ENCODE peak calls at places on chromosomes 11 and 22, in ten cellular contexts. I is upper lobe of right lung; M is uterus; G is CD4-positive, alpha-beta memory T cell; L is neuronal stem cell; V is mesenchymal stem cell; A is body of pancreas; Y is mesendoderm; W is CD4-positive, CD25-positive, alpha-beta regulatory T cell; E is fibroblast of lung. T is an unnamed sample. For H3K4me1, the result is how much of the 10 kb centered on the place peaks cover.

GRCh38 chr22:30697975-30698374 is 3.3 kb downstream of the OSBP2 start:
- DNase-seq in M (no peak), I (peak), G (no peak), A (no peak), V (no peak), E (no peak), Y (no peak), L (no peak), W (no peak), T (no peak)

GRCh38 chr11:45847908-45848316 is 637 bp downstream of the CRY2 start:
- DNase-seq in Y (peak), A (peak), I (peak), M (peak), V (peak), G (peak), L (peak), W (peak), E (peak), T (peak)

GRCh38 chr22:41925783-41926460 is 684 bp downstream of the TNFRSF13C start:
- DNase-seq in M (no peak), E (peak), G (peak), Y (peak), V (peak), W (peak), A (peak), L (no peak), I (peak), T (peak)

GRCh38 chr22:43850529-43850928 is 11.8 kb downstream of the SULT4A1 start:
- DNase-seq in V (no peak), L (no peak), E (no peak), I (peak), A (no peak), Y (no peak), M (no peak), W (no peak), G (no peak), T (no peak)

GRCh38 chr11:61922539-61922938 is 5.2 kb upstream of the RAB3IL1 start:
- DNase-seq in E (peak), L (no peak), V (peak), W (no peak), I (no peak), G (no peak), Y (peak), A (peak), M (peak), T (no peak)

GRCh38 chr11:114111369-114112042 is 52.0 kb downstream of the ZBTB16 start:
- DNase-seq in V (peak), M (no peak), Y (no peak), E (peak), W (no peak), A (no peak), G (no peak), L (no peak), I (no peak), T (no peak)

GRCh38 chr11:28673687-28674431 is 565.7 kb downstream of the METTL15 start:
- DNase-seq in M (no peak), I (no peak), L (no peak), V (no peak), E (no peak), A (no peak), Y (peak), W (no peak), G (no peak), T (no peak)

GRCh38 chr22:36467946-36468345 is 13.5 kb downstream of the TXN2 start:
- DNase-seq in V (peak), L (no peak), Y (no peak), A (no peak), E (peak), W (no peak), G (no peak), I (no peak), M (no peak), T (no peak)

GRCh38 chr22:19043111-19044085 is 78.8 kb downstream of the DGCR2 start:
- DNase-seq in G (no peak), V (no peak), E (no peak), A (no peak), I (peak), Y (no peak), L (no peak), W (no peak), M (no peak), T (no peak)

GRCh38 chr22:33853200-33854097 is 66.8 kb downstream of the LARGE1 start:
- DNase-seq in I (peak), A (peak), G (peak), Y (no peak), E (peak), W (no peak), V (peak), L (no peak), M (peak), T (peak)

GRCh38 chr11:3981084-3981633 is 113.4 kb upstream of the RRM1 start:
- DNase-seq in V (no peak), I (no peak), Y (no peak), L (no peak), M (no peak), A (no peak), G (no peak), W (no peak), E (no peak), T (no peak)

GRCh38 chr22:40116496-40117200 is 61.1 kb upstream of the TNRC6B start:
- DNase-seq in A (no peak), W (no peak), I (no peak), V (no peak), L (no peak), Y (no peak), E (no peak), G (peak), M (no peak), T (no peak)

GRCh38 chr11:2777396-2777795 is 77.6 kb upstream of the KCNQ1OT1 start:
- DNase-seq in W (no peak), V (peak), I (peak), G (no peak), E (no peak), L (no peak), A (peak), M (peak), Y (peak), T (no peak)

GRCh38 chr11:60771879-60772525 is 13.1 kb upstream of the MS4A10 start:
- DNase-seq in M (no peak), L (no peak), I (peak), W (no peak), G (no peak), V (no peak), A (no peak), E (no peak), Y (peak), T (peak)

GRCh38 chr22:49687786-49688515 is 139.7 kb downstream of the BRD1 start:
- DNase-seq in M (no peak), G (no peak), A (no peak), L (no peak), Y (no peak), V (no peak), E (no peak), I (no peak), W (no peak), T (no peak)

GRCh38 chr11:28858076-28858475 is 749.9 kb downstream of the METTL15 start:
- DNase-seq in I (no peak), A (no peak), Y (no peak), M (no peak), W (no peak), G (no peak), V (peak), L (no peak), E (no peak), T (no peak)

GRCh38 chr11:11028017-11028692 is 170.3 kb upstream of the ZBED5 start:
- DNase-seq in G (peak), A (peak), M (peak), I (peak), Y (peak), E (peak), L (peak), W (peak), V (peak), T (peak)

GRCh38 chr22:50678651-50679521 is 6.3 kb downstream of the SHANK3 start:
- DNase-seq in E (no peak), W (no peak), V (no peak), Y (no peak), G (no peak), M (no peak), L (no peak), I (no peak), A (no peak), T (no peak)

GRCh38 chr11:120698918-120699317 is 187.4 kb downstream of the GRIK4 start:
- DNase-seq in A (no peak), M (no peak), I (no peak), G (no peak), W (no peak), L (no peak), E (no peak), Y (no peak), V (no peak), T (no peak)

GRCh38 chr11:121931748-121932352 is 184.2 kb downstream of the BLID start:
- DNase-seq in Y (no peak), W (no peak), E (peak), I (no peak), V (no peak), L (no peak), M (no peak), G (no peak), A (no peak), T (no peak)

GRCh38 chr22:18973264-18974031 is 37.4 kb upstream of the PRODH start:
- DNase-seq in I (no peak), M (no peak), G (no peak), L (no peak), E (no peak), Y (no peak), W (no peak), V (no peak), A (peak), T (no peak)

GRCh38 chr11:70122490-70123198 is 44.5 kb downstream of the ANO1 start:
- DNase-seq in Y (no peak), W (no peak), A (no peak), L (no peak), V (no peak), G (no peak), E (no peak), I (no peak), M (no peak), T (no peak)

GRCh38 chr11:114080769-114081168 is 21.3 kb downstream of the ZBTB16 start:
- DNase-seq in I (no peak), A (no peak), E (no peak), M (no peak), L (no peak), Y (no peak), W (no peak), V (no peak), G (no peak), T (no peak)

GRCh38 chr11:118618991-118619375 is 11.6 kb downstream of the PHLDB1 start:
- DNase-seq in L (no peak), I (peak), W (no peak), E (peak), G (no peak), V (peak), A (peak), Y (no peak), M (peak), T (no peak)

GRCh38 chr22:38831166-38831945 is 12.5 kb downstream of the NPTXR start:
- DNase-seq in Y (no peak), L (no peak), V (peak), E (peak), M (no peak), W (no peak), I (peak), A (no peak), G (no peak), T (no peak)

GRCh38 chr11:65205602-65205967 is 23.9 kb downstream of the CAPN1 start:
- DNase-seq in E (no peak), A (no peak), I (no peak), L (no peak), M (no peak), W (no peak), Y (no peak), V (no peak), G (no peak), T (no peak)

GRCh38 chr11:73372371-73372993 is 3.7 kb upstream of the RELT start:
- DNase-seq in A (no peak), E (no peak), Y (peak), G (no peak), L (no peak), W (no peak), M (no peak), I (no peak), V (peak), T (no peak)

GRCh38 chr11:959608-960007 is 33.9 kb downstream of the AP2A2 start:
- DNase-seq in A (no peak), M (no peak), G (no peak), V (no peak), I (no peak), E (no peak), Y (no peak), L (no peak), W (no peak), T (no peak)
- H3K27ac ChIP-seq in A (no peak), M (no peak), G (no peak), V (no peak), I (no peak), E (no peak), Y (no peak), L (no peak), W (no peak), T (no peak)

DNA sequence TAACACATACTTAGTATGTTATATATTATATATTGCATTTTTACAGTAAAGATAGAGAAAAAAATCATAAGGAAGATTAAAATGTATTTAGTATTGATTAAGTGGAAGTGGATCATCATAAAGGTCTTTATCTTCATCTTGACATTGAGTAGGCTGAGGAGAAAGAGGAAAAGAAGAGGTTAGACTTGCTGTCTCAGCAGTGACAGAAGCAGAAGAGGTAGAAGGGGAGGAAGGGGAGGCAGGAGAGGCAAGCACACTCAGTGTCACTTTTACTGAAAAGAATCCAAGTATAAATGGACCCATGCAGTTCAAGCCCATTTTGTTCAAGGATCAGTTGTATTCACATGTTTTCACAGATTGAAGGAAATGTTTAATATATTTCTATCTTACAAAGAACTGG is 69.7 kb downstream of the GAB2 start:
- DNase-seq in V (no peak), A (no peak), M (no peak), W (no peak), G (no peak), Y (no peak), E (no peak), I (no peak), L (no peak), T (no peak)
- H3K4me1 ChIP-seq in V (under half), A (under half), M (under half), W (under half), G (under half), Y (under half), E (under half), I (under half), L (under half), T (under half)

GRCh38 chr11:67998150-67999045 is 5.5 kb downstream of the UNC93B1 start:
- DNase-seq in I (peak), E (no peak), L (no peak), M (no peak), A (no peak), Y (no peak), W (no peak), V (no peak), G (peak), T (peak)
- H3K4me3 ChIP-seq in I (no peak), E (no peak), L (no peak), M (no peak), A (no peak), Y (no peak), W (no peak), V (no peak), G (no peak), T (no peak)

GRCh38 chr22:17109113-17109865 is 11.9 kb downstream of the TMEM121B start:
- DNase-seq in I (no peak), L (no peak), M (no peak), W (no peak), V (no peak), E (no peak), Y (no peak), G (no peak), A (no peak), T (no peak)

GRCh38 chr22:17108256-17109112 is 12.7 kb downstream of the TMEM121B start:
- DNase-seq in A (no peak), L (no peak), W (no peak), I (no peak), G (no peak), M (no peak), Y (no peak), V (no peak), E (no peak), T (no peak)

GRCh38 chr22:17106785-17107546 is 14.2 kb downstream of the TMEM121B start:
- DNase-seq in L (no peak), M (no peak), A (no peak), G (no peak), W (no peak), E (no peak), V (no peak), I (no peak), Y (no peak), T (no peak)

GRCh38 chr22:17106161-17106784 is 14.9 kb downstream of the TMEM121B start:
- DNase-seq in E (no peak), V (no peak), G (no peak), M (no peak), W (no peak), I (peak), A (no peak), Y (no peak), L (no peak), T (no peak)

GRCh38 chr22:17107547-17107810 is 13.7 kb downstream of the TMEM121B start:
- DNase-seq in W (no peak), A (no peak), M (no peak), L (no peak), V (no peak), E (no peak), I (no peak), G (no peak), Y (no peak), T (no peak)
- H3K27ac ChIP-seq in W (no peak), A (no peak), M (no peak), L (no peak), V (no peak), E (no peak), I (peak), G (no peak), Y (no peak), T (no peak)

GRCh38 chr11:72038491-72038890 is 39.8 kb downstream of the IL18BP start:
- DNase-seq in A (peak), V (peak), Y (no peak), E (peak), G (no peak), M (peak), I (no peak), W (no peak), L (no peak), T (peak)
- H3K4me1 ChIP-seq in A (half or more), V (under half), Y (under half), E (under half), G (half or more), M (under half), I (half or more), W (half or more), L (under half), T (under half)

GRCh38 chr11:47590026-47590861 is 3.8 kb downstream of the FAM180B start:
- DNase-seq in Y (no peak), A (no peak), M (peak), W (no peak), I (no peak), E (no peak), V (no peak), L (no peak), G (no peak), T (no peak)
- H3K4me3 ChIP-seq in Y (no peak), A (no peak), M (peak), W (no peak), I (peak), E (no peak), V (no peak), L (no peak), G (no peak), T (no peak)

DNA sequence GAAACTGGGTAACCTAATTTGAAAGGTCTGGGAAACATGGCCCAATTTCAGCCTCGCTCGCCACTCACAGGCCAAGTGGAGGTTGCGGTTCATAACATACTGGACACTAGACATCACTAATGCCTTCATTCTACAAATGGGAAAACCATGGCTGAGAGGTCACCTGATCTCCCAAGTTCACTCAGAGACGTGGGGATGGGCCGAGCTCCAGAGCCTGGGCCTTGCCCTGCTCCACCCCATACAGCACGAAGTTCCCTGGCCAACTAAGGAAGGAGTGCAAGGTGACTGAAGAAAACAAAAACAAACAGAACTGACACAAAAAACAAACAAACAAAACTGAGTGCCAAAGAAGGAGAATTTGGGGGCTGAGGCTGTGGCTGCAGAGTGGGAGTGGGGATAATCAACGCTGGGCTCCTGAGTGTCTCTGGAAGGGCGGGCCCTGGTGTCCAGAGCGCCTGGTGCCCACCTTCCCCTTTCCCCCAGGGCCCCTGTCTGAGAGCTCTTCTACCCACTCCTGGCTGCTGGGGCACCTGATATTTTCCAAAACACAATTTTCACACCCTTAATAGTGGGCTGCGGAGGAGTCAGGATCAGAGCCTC is 46.5 kb upstream of the ADA2 start:
- DNase-seq in M (no peak), L (no peak), G (no peak), I (no peak), Y (no peak), V (no peak), E (no peak), W (no peak), A (no peak), T (peak)
- H3K27ac ChIP-seq in M (peak), L (peak), G (no peak), I (no peak), Y (peak), V (peak), E (no peak), W (no peak), A (peak), T (peak)

T was measured in small intestine.